ENCODE peak calls at places on chromosome 22, in six cellular contexts. C, M, J, Y, I and R are unnamed samples.
A peak's percentile ranks its signal among the peaks of the same experiment; 100 is the strongest.

GRCh38 chr22:39699631-39700348 is 129.2 kb downstream of the CACNA1I start:
- DNase-seq in M (no peak), I (no peak), C (no peak), Y (peak; percentile 82), J (no peak), R (no peak)

GRCh38 chr22:47355776-47356432 is 593.5 kb downstream of the TBC1D22A start:
- DNase-seq in J (no peak), M (no peak), I (no peak), C (no peak), Y (no peak), R (no peak)

GRCh38 chr22:42074846-42075245 is 798 bp downstream of the PHETA2 start:
- DNase-seq in J (no peak), Y (no peak), C (no peak), I (no peak), M (no peak), R (no peak)

GRCh38 chr22:40975346-40975745 is 24.2 kb downstream of the RBX1 start:
- DNase-seq in J (no peak), Y (no peak), C (no peak), I (no peak), M (no peak), R (no peak)

GRCh38 chr22:39364646-39365405 is 15.0 kb downstream of the SYNGR1 start:
- DNase-seq in J (peak; percentile 20), C (no peak), I (no peak), Y (no peak), M (no peak), R (no peak)

GRCh38 chr22:48185071-48185470 is 1422.6 kb downstream of the TBC1D22A start:
- DNase-seq in M (no peak), C (no peak), J (no peak), Y (no peak), I (no peak), R (no peak)

GRCh38 chr22:24952837-24953293 is 349 bp downstream of the KIAA1671 start:
- DNase-seq in M (peak; percentile 71), J (peak; percentile 47), Y (peak; percentile 88), I (no peak), C (peak; percentile 84), R (no peak)

GRCh38 chr22:37998543-37998942 is 14.2 kb upstream of the SOX10 start:
- DNase-seq in Y (no peak), C (no peak), J (no peak), I (no peak), M (no peak), R (no peak)

GRCh38 chr22:24180316-24181087 is 785 bp upstream of the SUSD2 start:
- DNase-seq in M (no peak), J (no peak), I (no peak), C (no peak), Y (no peak), R (no peak)

GRCh38 chr22:45506961-45507360 is 4.3 kb downstream of the FBLN1 start:
- DNase-seq in Y (no peak), I (no peak), C (no peak), J (no peak), M (no peak), R (no peak)

GRCh38 chr22:42655693-42656092 is 6.5 kb upstream of the CYB5R3 start:
- DNase-seq in J (no peak), M (no peak), C (no peak), Y (no peak), I (no peak), R (no peak)

GRCh38 chr22:26597026-26597425 is 7.1 kb upstream of the TPST2 start:
- DNase-seq in M (no peak), I (no peak), Y (no peak), J (no peak), C (no peak), R (no peak)

GRCh38 chr22:35092146-35092805 is 26.3 kb downstream of the ISX start:
- DNase-seq in C (no peak), I (no peak), M (no peak), Y (no peak), J (no peak), R (no peak)

GRCh38 chr22:17770180-17771077 is 3.8 kb downstream of the BID start:
- DNase-seq in C (no peak), I (no peak), M (no peak), J (no peak), Y (no peak), R (no peak)

GRCh38 chr22:27372969-27373670 is 428.4 kb downstream of the MN1 start:
- DNase-seq in M (peak; percentile 62), Y (peak; percentile 96), J (no peak), I (no peak), C (no peak), R (peak; percentile 9)

GRCh38 chr22:26884921-26885320 is 227.5 kb downstream of the MIAT start:
- DNase-seq in M (no peak), C (no peak), J (no peak), I (no peak), Y (no peak), R (no peak)

GRCh38 chr22:42595434-42595833 is 19.2 kb downstream of the POLDIP3 start:
- DNase-seq in I (no peak), J (no peak), C (no peak), M (no peak), Y (no peak), R (no peak)

GRCh38 chr22:46104170-46104880 is 46.0 kb upstream of the PPARA start:
- DNase-seq in I (no peak), C (no peak), Y (no peak), J (no peak), M (no peak), R (no peak)

GRCh38 chr22:27474711-27475547 is 326.6 kb downstream of the MN1 start:
- DNase-seq in J (peak; percentile 42), I (peak; percentile 100), M (peak; percentile 97), Y (no peak), C (no peak), R (no peak)

GRCh38 chr22:17884084-17884483 is 109.8 kb upstream of the BID start:
- DNase-seq in I (no peak), Y (no peak), M (no peak), J (no peak), C (no peak), R (no peak)

GRCh38 chr22:37545703-37546435 is 14.4 kb upstream of the CDC42EP1 start:
- DNase-seq in C (no peak), I (no peak), J (peak; percentile 94), Y (peak; percentile 89), M (peak; percentile 72), R (no peak)

GRCh38 chr22:39129081-39129480 is 23.4 kb downstream of the CBX7 start:
- DNase-seq in M (no peak), I (no peak), J (no peak), C (no peak), Y (no peak), R (no peak)

GRCh38 chr22:23159287-23159622 is 14.0 kb downstream of the RAB36 start:
- DNase-seq in I (no peak), J (no peak), M (no peak), C (no peak), Y (no peak), R (no peak)

GRCh38 chr22:42743501-42743991 is 22.9 kb upstream of the A4GALT start:
- DNase-seq in C (no peak), I (no peak), M (no peak), J (peak; percentile 92), Y (peak; percentile 76), R (no peak)

GRCh38 chr22:30978304-30978962 is 9.4 kb downstream of the TUG1 start:
- DNase-seq in J (no peak), Y (no peak), I (no peak), M (no peak), C (no peak), R (no peak)
- H3K9me3 ChIP-seq in J (no peaks in the 10 kb centered on the region), Y (peaks cover 40% of the 10 kb centered on the region), I (peaks cover 6% of the 10 kb centered on the region), M (no peaks in the 10 kb centered on the region), C (peaks cover 12% of the 10 kb centered on the region), R (no peaks in the 10 kb centered on the region)

GRCh38 chr22:36325163-36326031 is 62.4 kb downstream of the MYH9 start:
- DNase-seq in I (no peak), J (peak; percentile 97), M (no peak), Y (no peak), C (no peak), R (no peak)

GRCh38 chr22:36328635-36329216 is 59.0 kb downstream of the MYH9 start:
- DNase-seq in M (peak; percentile 69), I (peak; percentile 84), C (no peak), J (peak; percentile 90), Y (no peak), R (no peak)

GRCh38 chr22:36327922-36328551 is 59.7 kb downstream of the MYH9 start:
- DNase-seq in Y (no peak), M (no peak), C (no peak), J (peak; percentile 85), I (no peak), R (no peak)

GRCh38 chr22:36324414-36324813 is 63.4 kb downstream of the MYH9 start:
- DNase-seq in Y (no peak), J (no peak), I (no peak), C (no peak), M (no peak), R (no peak)

GRCh38 chr22:36326178-36327161 is 61.3 kb downstream of the MYH9 start:
- DNase-seq in C (no peak), J (no peak), I (no peak), Y (no peak), M (no peak), R (no peak)
- H4K20me1 ChIP-seq in C (peaks cover 12% of the 10 kb centered on the region), J (no peaks in the 10 kb centered on the region), I (peaks cover 6% of the 10 kb centered on the region), Y (no peaks in the 10 kb centered on the region), M (peaks cover 5% of the 10 kb centered on the region), R (peaks cover 37% of the 10 kb centered on the region)

GRCh38 chr22:21887841-21888240 is 20.4 kb upstream of the MAPK1 start:
- DNase-seq in C (no peak), Y (no peak), M (no peak), I (no peak), J (no peak), R (no peak)

DNA sequence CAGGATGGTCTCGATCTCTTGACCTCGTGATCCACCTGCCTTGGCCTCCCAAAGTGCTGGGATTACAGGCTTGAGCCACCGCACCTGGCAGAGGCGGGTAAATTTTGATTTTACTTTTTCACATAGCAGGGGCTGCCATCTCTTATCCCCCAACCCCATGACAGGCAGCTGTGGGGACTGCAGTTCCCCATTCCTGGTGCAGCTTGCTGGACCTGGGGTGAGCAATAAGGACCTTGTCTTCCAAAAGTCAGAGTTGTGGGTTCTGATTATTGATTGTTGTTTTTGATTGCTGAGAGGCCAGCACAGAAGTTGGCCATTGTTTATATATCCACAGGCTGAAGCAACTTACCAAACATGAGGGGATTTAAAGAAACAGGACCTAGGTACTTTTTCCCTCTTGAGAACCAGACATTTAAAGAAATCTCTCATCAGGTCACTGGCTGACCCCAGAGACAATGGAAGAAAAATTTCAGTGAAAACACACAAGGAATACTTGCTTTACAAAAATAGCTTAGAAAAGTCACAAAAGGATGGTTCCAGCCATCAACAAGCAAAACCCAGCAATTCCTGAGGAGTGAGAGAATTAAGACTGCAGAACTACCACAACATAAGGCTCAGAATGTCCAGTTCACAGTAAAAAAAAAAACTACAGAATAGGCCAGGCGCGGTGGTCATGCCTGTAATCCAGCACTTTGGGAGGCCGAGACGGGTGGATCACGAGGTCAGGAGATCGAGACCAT is 22.0 kb upstream of the MAPK1 start:
- DNase-seq in M (no peak), C (no peak), Y (no peak), J (no peak), I (no peak), R (no peak)
- H3K9me3 ChIP-seq in M (no peaks in the 10 kb centered on the region), C (no peaks in the 10 kb centered on the region), Y (no peaks in the 10 kb centered on the region), J (no peaks in the 10 kb centered on the region), I (no peaks in the 10 kb centered on the region), R (no peaks in the 10 kb centered on the region)

DNA sequence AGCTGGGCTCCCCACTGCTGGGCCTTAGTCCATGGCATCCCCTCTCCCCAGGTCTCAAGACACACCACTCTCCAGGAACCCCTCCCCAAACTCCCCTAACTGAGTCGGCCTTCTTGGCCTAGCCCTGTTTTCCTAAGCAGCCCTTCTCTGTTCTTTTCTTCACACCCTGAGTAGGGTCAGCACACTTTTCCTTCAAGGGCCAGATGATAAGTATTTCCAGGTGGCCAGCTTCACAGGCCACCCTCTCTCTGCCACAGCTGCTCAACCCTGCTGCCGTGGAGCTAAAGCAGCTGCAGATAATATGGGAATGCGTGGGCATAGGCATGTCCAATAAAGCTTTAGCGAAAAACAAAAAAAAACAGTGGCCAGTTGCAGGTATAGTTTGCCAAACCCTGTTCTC is 24.1 kb downstream of the DGCR2 start:
- DNase-seq in J (no peak), M (no peak), I (no peak), C (no peak), Y (no peak), R (no peak)
- H4K20me1 ChIP-seq in J (no peaks in the 10 kb centered on the region), M (no peaks in the 10 kb centered on the region), I (peaks cover 16% of the 10 kb centered on the region), C (peaks cover 35% of the 10 kb centered on the region), Y (peaks cover 39% of the 10 kb centered on the region), R (peaks cover 23% of the 10 kb centered on the region)